ENCODE peak calls at places on chromosomes 3 and 15, in ten cellular contexts. T is psoas muscle; Y is GM04503; I is activated CD8-positive, alpha-beta memory T cell treated with anti-CD3 and anti-CD28 coated beads, Interleukin-2, amount 50 U/mL, for 48 hours; A is head of caudate nucleus; D is T-helper 1 cell; W is mucosa of gallbladder; G is EL; F is GM19239; C is heart left ventricle. O is an unnamed sample.

GRCh38 chr3:61908344-61908743 is 347.0 kb downstream of the PTPRG start:
- DNase-seq in D (no peak), T (no peak), G (peak), A (no peak), I (no peak), F (no peak), Y (peak), C (no peak), W (no peak), O (no peak)

GRCh38 chr3:134229038-134229437 is 21.6 kb downstream of the RYK start:
- DNase-seq in I (no peak), Y (no peak), D (no peak), W (no peak), T (no peak), A (no peak), G (no peak), C (no peak), F (no peak), O (no peak)

GRCh38 chr3:53804697-53805462 is 41.3 kb downstream of the CHDH start:
- DNase-seq in G (peak), A (peak), I (no peak), F (no peak), Y (peak), D (no peak), C (no peak), W (no peak), T (no peak), O (peak)

GRCh38 chr15:63449711-63450110 is 54.7 kb upstream of the USP3 start:
- DNase-seq in W (peak), C (no peak), T (no peak), A (no peak), I (no peak), Y (no peak), G (peak), F (no peak), D (no peak), O (no peak)

GRCh38 chr3:176906046-176906905 is 291.0 kb downstream of the TBL1XR1 start:
- DNase-seq in Y (no peak), T (no peak), A (no peak), C (no peak), I (no peak), D (no peak), W (peak), F (no peak), G (peak), O (no peak)

GRCh38 chr3:23421811-23422510 is 218.8 kb downstream of the UBE2E2 start:
- DNase-seq in F (no peak), I (no peak), C (no peak), D (no peak), T (no peak), A (no peak), Y (no peak), G (no peak), W (no peak), O (no peak)

GRCh38 chr3:61593630-61594029 is 32.3 kb downstream of the PTPRG start:
- DNase-seq in Y (no peak), W (no peak), T (no peak), F (no peak), G (no peak), C (no peak), I (no peak), A (no peak), D (no peak), O (no peak)

GRCh38 chr3:180284331-180285110 is 247.8 kb upstream of the PEX5L start:
- DNase-seq in C (no peak), F (no peak), G (peak), I (no peak), T (no peak), A (no peak), D (no peak), W (no peak), Y (no peak), O (no peak)

GRCh38 chr3:104631254-104631653 is 735.5 kb upstream of the ALCAM start:
- DNase-seq in T (no peak), D (no peak), C (no peak), Y (no peak), I (no peak), A (no peak), G (no peak), W (no peak), F (no peak), O (no peak)

GRCh38 chr3:188212308-188212969 is 58.5 kb downstream of the LPP start:
- DNase-seq in D (no peak), I (no peak), T (no peak), W (no peak), Y (no peak), F (no peak), C (no peak), G (peak), A (no peak), O (no peak)

GRCh38 chr15:87582169-87582568 is 674.4 kb downstream of the NTRK3 start:
- DNase-seq in T (no peak), W (no peak), A (no peak), D (no peak), Y (no peak), C (no peak), F (no peak), G (no peak), I (no peak), O (no peak)

GRCh38 chr15:56468271-56468912 is 3.5 kb upstream of the MNS1 start:
- DNase-seq in F (no peak), G (peak), D (peak), Y (no peak), I (no peak), W (no peak), C (no peak), A (no peak), T (no peak), O (no peak)

GRCh38 chr3:7720649-7721048 is 781.0 kb upstream of the LMCD1 start:
- DNase-seq in W (no peak), T (no peak), C (no peak), A (no peak), G (no peak), Y (no peak), D (no peak), F (no peak), I (no peak), O (no peak)

GRCh38 chr15:63367390-63367789 is 14.3 kb downstream of the CA12 start:
- DNase-seq in Y (no peak), A (no peak), W (no peak), D (no peak), T (no peak), I (no peak), G (no peak), F (no peak), C (no peak), O (no peak)

GRCh38 chr15:54374184-54374947 is 396.1 kb downstream of the UNC13C start:
- DNase-seq in Y (no peak), T (no peak), A (no peak), W (no peak), F (no peak), C (no peak), I (no peak), D (no peak), G (no peak), O (no peak)

GRCh38 chr3:131960324-131960723 is 74.5 kb downstream of the CPNE4 start:
- DNase-seq in T (no peak), W (no peak), F (no peak), D (no peak), C (no peak), Y (no peak), G (peak), I (no peak), A (no peak), O (no peak)

GRCh38 chr3:170631755-170632488 is 46.0 kb upstream of the SLC7A14 start:
- DNase-seq in T (no peak), I (no peak), D (no peak), Y (no peak), C (no peak), F (no peak), A (no peak), W (no peak), G (no peak), O (no peak)

GRCh38 chr15:62847900-62848489 is 194.6 kb upstream of the TPM1 start:
- DNase-seq in C (peak), F (peak), I (peak), Y (no peak), D (peak), A (peak), W (peak), G (peak), T (peak), O (peak)

GRCh38 chr3:101926594-101927105 is 77.3 kb downstream of the NFKBIZ start:
- DNase-seq in W (no peak), C (no peak), D (no peak), T (no peak), Y (no peak), I (no peak), F (no peak), A (no peak), G (peak), O (no peak)

GRCh38 chr3:59631482-59631881 is 581.7 kb upstream of the CFAP20DC start:
- DNase-seq in F (no peak), D (no peak), A (no peak), Y (no peak), W (no peak), I (no peak), G (no peak), C (no peak), T (no peak), O (no peak)

GRCh38 chr15:74750759-74751158 is 2.1 kb downstream of the CYP1A2 start:
- DNase-seq in A (no peak), C (no peak), D (no peak), F (no peak), G (no peak), T (peak), I (no peak), W (no peak), Y (no peak), O (no peak)

GRCh38 chr3:159988617-159989251 is at the start of gene IL12A:
- DNase-seq in I (peak), F (peak), C (peak), G (peak), T (peak), A (peak), Y (no peak), W (peak), D (peak), O (peak)

GRCh38 chr15:52789008-52789600 is 1.0 kb downstream of the ONECUT1 start:
- DNase-seq in G (no peak), A (no peak), F (no peak), W (peak), C (no peak), T (no peak), I (no peak), Y (no peak), D (no peak), O (no peak)

GRCh38 chr15:29106551-29107290 is 162.9 kb downstream of the NSMCE3 start:
- DNase-seq in W (no peak), C (no peak), T (peak), F (no peak), A (no peak), G (no peak), I (no peak), D (no peak), Y (no peak), O (no peak)

GRCh38 chr3:23495507-23495906 is 292.4 kb downstream of the UBE2E2 start:
- DNase-seq in G (peak), A (no peak), T (no peak), W (no peak), I (no peak), F (no peak), D (no peak), Y (peak), C (no peak), O (no peak)

GRCh38 chr15:36271048-36271447 is 308.4 kb upstream of the CDIN1 start:
- DNase-seq in G (no peak), Y (no peak), T (no peak), W (no peak), D (no peak), C (no peak), F (no peak), A (no peak), I (no peak), O (no peak)

GRCh38 chr15:80643296-80643965 is 51.7 kb upstream of the ABHD17C start:
- DNase-seq in Y (peak), T (no peak), G (peak), A (no peak), F (no peak), D (no peak), C (no peak), W (no peak), I (no peak), O (no peak)

GRCh38 chr3:145266368-145266767 is 894.6 kb downstream of the PLOD2 start:
- DNase-seq in C (no peak), D (no peak), G (no peak), Y (no peak), A (no peak), T (no peak), W (no peak), F (no peak), I (no peak), O (no peak)

GRCh38 chr15:75367913-75368688 is at the start of gene MAN2C1:
- DNase-seq in F (peak), T (peak), A (peak), Y (peak), D (peak), W (peak), G (peak), I (peak), C (peak), O (peak)

GRCh38 chr3:8239718-8240698 is 261.6 kb upstream of the LMCD1 start:
- DNase-seq in I (no peak), A (peak), C (no peak), G (peak), W (peak), F (peak), D (peak), T (no peak), Y (peak), O (peak)

GRCh38 chr3:76324101-76324500 is 538.8 kb upstream of the ZNF717 start:
- DNase-seq in F (no peak), C (no peak), A (no peak), W (no peak), D (no peak), I (no peak), T (no peak), G (no peak), Y (no peak), O (no peak)

GRCh38 chr3:116000315-116000714 is 377.0 kb downstream of the GAP43 start:
- DNase-seq in D (no peak), T (no peak), A (peak), Y (peak), F (no peak), W (no peak), G (peak), I (no peak), C (no peak), O (no peak)

GRCh38 chr3:123745184-123745855 is 138.8 kb downstream of the MYLK start:
- DNase-seq in F (no peak), C (no peak), T (no peak), Y (no peak), W (no peak), I (no peak), D (no peak), G (no peak), A (no peak), O (no peak)

GRCh38 chr15:56149071-56149470 is 94.6 kb downstream of the RFX7 start:
- DNase-seq in W (no peak), I (no peak), A (no peak), G (peak), D (no peak), T (no peak), Y (no peak), C (no peak), F (no peak), O (no peak)

GRCh38 chr15:88389120-88389519 is 78.1 kb downstream of the MRPL46 start:
- DNase-seq in Y (no peak), F (no peak), D (no peak), W (no peak), T (no peak), I (no peak), C (no peak), G (no peak), A (no peak), O (no peak)

GRCh38 chr15:59543721-59544547 is 67.6 kb upstream of the GCNT3 start:
- DNase-seq in W (no peak), T (no peak), D (peak), F (peak), C (no peak), G (no peak), I (no peak), A (no peak), Y (no peak), O (peak)

GRCh38 chr15:91271565-91272153 is 171.6 kb downstream of the SV2B start:
- DNase-seq in A (peak), G (peak), C (peak), F (peak), I (peak), D (peak), Y (no peak), W (peak), T (no peak), O (peak)

GRCh38 chr15:78811825-78812183 is 540 bp upstream of the ADAMTS7 start:
- DNase-seq in G (no peak), A (no peak), Y (no peak), F (no peak), D (no peak), T (peak), C (peak), W (no peak), I (peak), O (no peak)

O was measured in GM12891.